ENCODE peak calls at places on chromosomes 5 and 9, in eight cellular contexts. D is body of pancreas, L is right atrium auricular region, H is A549, P is endothelial cell of umbilical vein, G is esophagus squamous epithelium, B is AG04450, O is fibroblast of lung. F is an unnamed sample.

GRCh38 chr5:72434056-72434780 is 73.0 kb downstream of the ZNF366 start:
- DNase-seq in D (no peak), L (no peak), H (no peak), P (no peak), G (no peak), B (no peak), O (no peak), F (no peak)

GRCh38 chr5:172455511-172456061 is 1.3 kb upstream of the SH3PXD2B start:
- DNase-seq in D (no peak), L (no peak), H (no peak), P (peak; percentile 67), G (no peak), B (no peak), O (peak; percentile 61), F (no peak)

GRCh38 chr9:35168963-35169362 is 7.2 kb downstream of the UNC13B start:
- DNase-seq in D (no peak), L (no peak), H (no peak), P (no peak), G (no peak), B (no peak), O (no peak), F (no peak)

GRCh38 chr5:145347026-145347616 is 488.0 kb downstream of the PRELID2 start:
- DNase-seq in D (peak; percentile 30), L (no peak), H (no peak), P (peak; percentile 64), G (no peak), B (peak; percentile 13), O (peak; percentile 74), F (peak; percentile 20)

GRCh38 chr5:178460598-178461425 is 129.4 kb downstream of the COL23A1 start:
- DNase-seq in D (peak; percentile 65), L (peak; percentile 87), H (peak; percentile 58), P (peak; percentile 43), G (no peak), B (no peak), O (peak; percentile 39), F (peak; percentile 79)

GRCh38 chr9:114732842-114733241 is 50.9 kb upstream of the TEX48 start:
- DNase-seq in D (no peak), L (no peak), H (peak; percentile 28), P (no peak), G (no peak), B (no peak), O (no peak), F (peak; percentile 96)

GRCh38 chr5:165258188-165258855 is 1752.9 kb downstream of the MAT2B start:
- DNase-seq in D (no peak), L (no peak), H (no peak), P (no peak), G (no peak), B (no peak), O (no peak), F (no peak)

GRCh38 chr5:17374157-17374556 is 123.9 kb upstream of the TAF11L2 start:
- DNase-seq in D (no peak), L (no peak), H (peak; percentile 58), P (no peak), G (no peak), B (no peak), O (no peak), F (no peak)

GRCh38 chr9:14960881-14961280 is 50.7 kb upstream of the FREM1 start:
- DNase-seq in D (no peak), L (no peak), H (no peak), P (no peak), G (no peak), B (no peak), O (no peak), F (no peak)

GRCh38 chr9:116975119-116975518 is 288.0 kb downstream of the TRIM32 start:
- DNase-seq in D (no peak), L (no peak), H (no peak), P (no peak), G (no peak), B (no peak), O (no peak), F (no peak)

GRCh38 chr9:125430611-125431305 is 169.1 kb downstream of the GAPVD1 start:
- DNase-seq in D (no peak), L (no peak), H (no peak), P (no peak), G (no peak), B (no peak), O (no peak), F (no peak)

GRCh38 chr5:53262348-53262970 is 152.9 kb upstream of the MOCS2 start:
- DNase-seq in D (no peak), L (no peak), H (no peak), P (peak; percentile 45), G (no peak), B (no peak), O (peak; percentile 73), F (peak; percentile 20)

GRCh38 chr9:15724006-15724405 is 171.2 kb downstream of the CCDC171 start:
- DNase-seq in D (no peak), L (no peak), H (no peak), P (no peak), G (no peak), B (peak; percentile 39), O (peak; percentile 87), F (no peak)

GRCh38 chr9:33913541-33913940 is 96.6 kb downstream of the UBE2R2 start:
- DNase-seq in D (no peak), L (no peak), H (no peak), P (peak; percentile 32), G (no peak), B (no peak), O (no peak), F (no peak)

GRCh38 chr5:159186319-159186718 is 23.0 kb downstream of the RNF145 start:
- DNase-seq in D (no peak), L (no peak), H (no peak), P (no peak), G (no peak), B (no peak), O (no peak), F (no peak)
- H3K27ac ChIP-seq in D (no peak overlapping the region), L (no peak overlapping the region), H (peak overlapping the region; percentile 91), P (no peak overlapping the region), G (peak overlapping the region; percentile 71), B (no peak overlapping the region), O (no peak overlapping the region), F (no peak overlapping the region)

GRCh38 chr5:127442085-127442484 is 75.4 kb upstream of the PRRC1 start:
- DNase-seq in D (no peak), L (no peak), H (peak; percentile 14), P (peak; percentile 10), G (no peak), B (no peak), O (peak; percentile 34), F (peak; percentile 31)
- TF ChIP-seq CTCF in D (no peak), L (peak; percentile 23), H (peak; percentile 49), P (no peak), G (no peak), B (peak; percentile 23), O (no peak), F (no peak)

GRCh38 chr5:14167211-14167845 is 24.2 kb downstream of the TRIO start:
- DNase-seq in D (no peak), L (no peak), H (no peak), P (no peak), G (no peak), B (no peak), O (peak; percentile 53), F (peak; percentile 45)
- H3K27ac ChIP-seq in D (no peak overlapping the region), L (peak overlapping the region; percentile 45), H (peak overlapping the region; percentile 83), P (peak overlapping the region; percentile 36), G (no peak overlapping the region), B (no peak overlapping the region), O (peak overlapping the region; percentile 22), F (no peak overlapping the region)

GRCh38 chr9:18137815-18138214 is 336.1 kb upstream of the ADAMTSL1 start:
- DNase-seq in D (no peak), L (no peak), H (no peak), P (no peak), G (no peak), B (no peak), O (no peak), F (no peak)

GRCh38 chr9:18138676-18139075 is 335.3 kb upstream of the ADAMTSL1 start:
- DNase-seq in D (no peak), L (no peak), H (no peak), P (no peak), G (no peak), B (no peak), O (no peak), F (no peak)

GRCh38 chr9:18141681-18142080 is 332.3 kb upstream of the ADAMTSL1 start:
- DNase-seq in D (no peak), L (no peak), H (no peak), P (no peak), G (no peak), B (no peak), O (no peak), F (no peak)

GRCh38 chr9:18146329-18146728 is 327.6 kb upstream of the ADAMTSL1 start:
- DNase-seq in D (no peak), L (no peak), H (no peak), P (no peak), G (no peak), B (no peak), O (no peak), F (no peak)

GRCh38 chr9:18142964-18143363 is 331.0 kb upstream of the ADAMTSL1 start:
- DNase-seq in D (no peak), L (no peak), H (no peak), P (peak; percentile 2), G (no peak), B (no peak), O (no peak), F (no peak)
- TF ChIP-seq CTCF in D (no peak), L (no peak), H (no peak), P (no peak), G (no peak), B (peak; percentile 30), O (peak; percentile 11), F (peak; percentile 19)

GRCh38 chr5:79035237-79035636 is 34.2 kb downstream of the DMGDH start:
- DNase-seq in D (no peak), L (no peak), H (no peak), P (no peak), G (no peak), B (no peak), O (no peak), F (no peak)
- H3K27ac ChIP-seq in D (no peak overlapping the region), L (no peak overlapping the region), H (no peak overlapping the region), P (no peak overlapping the region), G (no peak overlapping the region), B (no peak overlapping the region), O (no peak overlapping the region), F (no peak overlapping the region)

F was measured in RWPE1.